ENCODE peak calls at places on chromosomes 16 and 17, in ten cellular contexts. O is right lobe of liver, U is A549, Y is testis, P is adrenal gland, D is GM12878, M is Peyer's patch, Q is uterus, R is sigmoid colon, L is esophagus squamous epithelium. E is an unnamed sample. For H3K4me1, the result is how much of the 10 kb centered on the place peaks cover.

GRCh38 chr16:66479661-66480264 is 52.7 kb downstream of the BEAN1 start:
- DNase-seq in O (peak), U (no peak), Y (no peak), P (no peak), D (no peak), M (no peak), Q (no peak), R (peak), L (no peak), E (no peak)

GRCh38 chr17:15973834-15974233 is 25.7 kb downstream of the ZSWIM7 start:
- DNase-seq in O (no peak), U (no peak), Y (no peak), P (no peak), D (no peak), M (no peak), Q (no peak), R (no peak), L (no peak), E (no peak)

GRCh38 chr17:21001813-21002221 is 41.0 kb downstream of the USP22 start:
- DNase-seq in O (no peak), U (no peak), Y (no peak), P (no peak), D (no peak), M (peak), Q (no peak), R (no peak), L (no peak), E (no peak)

GRCh38 chr16:1708083-1708767 is 2.2 kb downstream of the MAPK8IP3 start:
- DNase-seq in O (no peak), U (no peak), Y (no peak), P (no peak), D (no peak), M (no peak), Q (no peak), R (no peak), L (no peak), E (no peak)

GRCh38 chr17:82370471-82371332 is 863 bp upstream of the UTS2R start:
- DNase-seq in O (no peak), U (no peak), Y (no peak), P (no peak), D (no peak), M (peak), Q (no peak), R (no peak), L (no peak), E (no peak)

GRCh38 chr16:80583466-80583865 is 42.7 kb downstream of the DYNLRB2 start:
- DNase-seq in O (no peak), U (no peak), Y (no peak), P (peak), D (no peak), M (no peak), Q (no peak), R (no peak), L (no peak), E (no peak)

GRCh38 chr16:830871-831570 is 30.5 kb upstream of the GNG13 start:
- DNase-seq in O (no peak), U (no peak), Y (no peak), P (no peak), D (no peak), M (no peak), Q (no peak), R (no peak), L (no peak), E (no peak)

GRCh38 chr17:72466199-72466598 is 345.4 kb downstream of the SOX9 start:
- DNase-seq in O (no peak), U (peak), Y (peak), P (no peak), D (peak), M (peak), Q (no peak), R (no peak), L (no peak), E (peak)

GRCh38 chr17:1239210-1239609 is 31.0 kb upstream of the BHLHA9 start:
- DNase-seq in O (no peak), U (no peak), Y (no peak), P (no peak), D (no peak), M (no peak), Q (no peak), R (no peak), L (no peak), E (no peak)

GRCh38 chr16:50680907-50681885 is at the start of gene SNX20:
- DNase-seq in O (no peak), U (no peak), Y (peak), P (no peak), D (peak), M (no peak), Q (no peak), R (no peak), L (no peak), E (peak)

GRCh38 chr17:18129041-18129502 is 20.5 kb downstream of the MYO15A start:
- DNase-seq in O (peak), U (no peak), Y (peak), P (peak), D (no peak), M (no peak), Q (no peak), R (no peak), L (no peak), E (peak)

GRCh38 chr17:17413215-17413792 is 63.5 kb upstream of the MED9 start:
- DNase-seq in O (no peak), U (no peak), Y (no peak), P (no peak), D (no peak), M (no peak), Q (no peak), R (peak), L (no peak), E (no peak)

GRCh38 chr17:80070375-80071115 is 30.8 kb upstream of the GAA start:
- DNase-seq in O (no peak), U (no peak), Y (peak), P (no peak), D (no peak), M (no peak), Q (peak), R (no peak), L (no peak), E (no peak)

GRCh38 chr17:80067393-80067986 is 31.0 kb downstream of the CCDC40 start:
- DNase-seq in O (no peak), U (no peak), Y (no peak), P (no peak), D (no peak), M (no peak), Q (no peak), R (no peak), L (no peak), E (no peak)

GRCh38 chr17:80068301-80069160 is 32.1 kb downstream of the CCDC40 start:
- DNase-seq in O (peak), U (no peak), Y (peak), P (peak), D (no peak), M (no peak), Q (peak), R (peak), L (no peak), E (peak)

GRCh38 chr17:80069886-80070177 is 31.5 kb upstream of the GAA start:
- DNase-seq in O (no peak), U (no peak), Y (no peak), P (peak), D (no peak), M (no peak), Q (peak), R (no peak), L (no peak), E (no peak)

GRCh38 chr17:80071116-80071980 is 30.0 kb upstream of the GAA start:
- DNase-seq in O (peak), U (no peak), Y (peak), P (peak), D (no peak), M (peak), Q (peak), R (peak), L (no peak), E (peak)
- H3K4me3 ChIP-seq in O (peak), U (no peak), Y (peak), P (no peak), D (no peak), M (peak), Q (peak), R (peak), L (peak), E (peak)

GRCh38 chr16:3112058-3112880 is at the start of gene ZNF205:
- DNase-seq in O (peak), U (peak), Y (peak), P (peak), D (no peak), M (peak), Q (peak), R (peak), L (no peak), E (peak)

GRCh38 chr16:3101841-3102470 is 2.9 kb upstream of the ZSCAN10 start:
- DNase-seq in O (peak), U (no peak), Y (no peak), P (no peak), D (no peak), M (no peak), Q (no peak), R (no peak), L (no peak), E (no peak)

GRCh38 chr16:3101018-3101840 is 2.1 kb upstream of the ZSCAN10 start:
- DNase-seq in O (peak), U (peak), Y (peak), P (no peak), D (no peak), M (no peak), Q (no peak), R (no peak), L (no peak), E (no peak)

DNA sequence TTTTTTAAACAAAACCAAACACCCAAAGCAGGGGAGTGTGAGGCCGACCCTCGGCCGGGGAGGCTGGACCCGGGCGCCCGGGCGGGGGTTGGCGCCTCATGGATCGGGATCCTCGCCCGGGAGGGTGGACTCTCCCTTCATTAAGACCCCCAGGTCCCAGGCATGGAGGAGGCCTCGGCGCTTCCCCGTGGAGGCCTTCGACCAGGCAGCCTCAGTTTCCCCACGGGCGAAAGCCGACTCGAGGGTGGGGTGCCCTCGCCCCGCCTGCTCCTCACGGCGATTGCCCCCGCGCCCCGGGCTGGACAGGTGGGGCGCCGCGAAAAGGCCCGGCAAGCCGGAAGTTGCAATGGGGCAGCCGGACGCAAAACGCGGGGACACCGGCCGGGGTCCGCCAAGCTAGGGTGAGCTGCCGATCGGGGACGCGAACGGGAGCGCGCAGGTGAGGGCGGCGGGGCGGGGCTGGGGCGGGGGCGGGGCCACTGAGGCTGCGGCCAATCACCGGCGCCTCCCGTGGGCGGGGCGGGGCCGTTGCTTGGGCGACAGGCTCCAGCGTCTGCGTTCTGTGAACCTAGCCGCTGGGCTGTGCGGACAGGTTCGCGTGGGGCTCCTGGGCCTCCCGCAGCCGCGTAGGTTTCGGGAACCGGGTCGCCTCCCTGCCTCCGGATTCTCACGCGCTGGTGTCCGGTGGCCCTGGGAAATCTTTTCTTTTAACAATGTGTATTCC is 6.0 kb upstream of the ZNF205 start:
- DNase-seq in O (peak), U (peak), Y (peak), P (peak), D (no peak), M (peak), Q (peak), R (peak), L (peak), E (peak)
- TF ChIP-seq POLR2A in O (peak), U (peak), Y (no peak), P (peak), D (peak), M (peak), Q (peak), R (no peak), L (no peak), E (no peak)

DNA sequence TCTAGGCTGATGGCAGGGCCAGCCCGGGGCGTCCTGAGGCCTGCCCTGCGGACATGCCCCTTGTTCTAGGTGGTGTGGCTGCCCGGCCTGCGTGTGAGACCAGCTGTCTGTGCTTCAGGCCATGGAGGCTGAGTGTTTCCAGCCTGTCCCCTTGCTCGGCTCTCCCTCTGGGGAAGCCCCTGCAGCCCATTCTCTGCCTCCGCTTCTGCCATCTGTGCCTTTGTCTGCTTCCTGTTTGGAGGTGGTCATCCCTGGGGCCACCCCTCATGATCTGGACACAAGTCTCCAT is 184.7 kb downstream of the SEC14L1 start:
- DNase-seq in O (no peak), U (no peak), Y (no peak), P (no peak), D (no peak), M (no peak), Q (no peak), R (no peak), L (no peak), E (no peak)
- H3K4me1 ChIP-seq in O (half or more), U (half or more), Y (under half), P (under half), D (half or more), M (under half), Q (under half), R (half or more), L (half or more), E (half or more)

GRCh38 chr17:48426019-48426418 is 4.0 kb downstream of the SKAP1 start:
- DNase-seq in O (no peak), U (no peak), Y (no peak), P (no peak), D (no peak), M (no peak), Q (no peak), R (no peak), L (no peak), E (no peak)
- H3K4me3 ChIP-seq in O (no peak), U (no peak), Y (no peak), P (no peak), D (peak), M (no peak), Q (no peak), R (no peak), L (no peak), E (no peak)

E was measured in stomach.